ENCODE peak calls at places on chromosome 9, in seven cellular contexts. K, R, E, X, Z, P and O are unnamed samples.

GRCh38 chr9:38319496-38320173 is 72.9 kb upstream of the ALDH1B1 start:
- DNase-seq in E (no peak), P (no peak), Z (no peak), X (no peak), R (no peak), K (no peak), O (no peak)

GRCh38 chr9:108759399-108759798 is 96.4 kb downstream of the ACTL7B start:
- DNase-seq in K (no peak), R (no peak), P (no peak), X (no peak), E (no peak), Z (no peak), O (peak)

GRCh38 chr9:136645903-136646754 is 16.6 kb upstream of the EGFL7 start:
- DNase-seq in R (no peak), Z (no peak), X (no peak), K (no peak), E (no peak), P (no peak), O (no peak)

GRCh38 chr9:96603305-96604004 is 16.2 kb downstream of the CDC14B start:
- DNase-seq in Z (no peak), E (no peak), R (no peak), P (no peak), K (peak), X (no peak), O (no peak)

GRCh38 chr9:110270211-110270995 is 14.1 kb upstream of the TXN start:
- DNase-seq in P (no peak), R (no peak), E (no peak), K (no peak), X (no peak), Z (no peak), O (peak)

GRCh38 chr9:124231095-124231743 is 26.5 kb upstream of the NEK6 start:
- DNase-seq in P (no peak), E (no peak), R (no peak), K (no peak), Z (no peak), X (no peak), O (no peak)

GRCh38 chr9:134492281-134492691 is 149.3 kb upstream of the COL5A1 start:
- DNase-seq in K (peak), P (no peak), X (no peak), R (peak), E (no peak), Z (no peak), O (peak)

GRCh38 chr9:137788561-137789294 is 88.9 kb upstream of the CACNA1B start:
- DNase-seq in Z (no peak), X (no peak), R (no peak), K (no peak), E (peak), P (no peak), O (no peak)

GRCh38 chr9:82346040-82346439 is 357.5 kb downstream of the SPATA31D1 start:
- DNase-seq in E (no peak), Z (peak), K (no peak), R (no peak), X (no peak), P (no peak), O (no peak)

GRCh38 chr9:73237140-73237539 is 85.5 kb downstream of the ANXA1 start:
- DNase-seq in Z (no peak), R (no peak), E (no peak), K (no peak), X (no peak), P (no peak), O (no peak)

GRCh38 chr9:136201609-136202448 is 3.1 kb downstream of the LHX3 start:
- DNase-seq in R (peak), P (no peak), E (no peak), K (no peak), X (peak), Z (no peak), O (no peak)

GRCh38 chr9:83199240-83199639 is 136.3 kb upstream of the RASEF start:
- DNase-seq in X (peak), R (peak), E (peak), K (peak), Z (peak), P (no peak), O (peak)

GRCh38 chr9:137168575-137168906 is 1.3 kb downstream of the LRRC26 start:
- DNase-seq in Z (no peak), X (no peak), E (no peak), K (no peak), R (no peak), P (no peak), O (no peak)

GRCh38 chr9:132472199-132472598 is 62.2 kb downstream of the CFAP77 start:
- DNase-seq in E (no peak), X (no peak), Z (no peak), R (no peak), P (no peak), K (no peak), O (no peak)

GRCh38 chr9:35967042-35967441 is 9.1 kb upstream of the OR2S2 start:
- DNase-seq in R (no peak), E (no peak), P (no peak), K (no peak), X (no peak), Z (no peak), O (no peak)

GRCh38 chr9:123039617-123040219 is 6.3 kb downstream of the GPR21 start:
- DNase-seq in Z (no peak), K (no peak), P (no peak), E (no peak), R (no peak), X (no peak), O (no peak)

GRCh38 chr9:91770229-91770628 is 179.8 kb downstream of the ROR2 start:
- DNase-seq in R (no peak), E (no peak), X (no peak), Z (no peak), K (no peak), P (no peak), O (no peak)

GRCh38 chr9:76194896-76195295 is 199.3 kb downstream of the RFK start:
- DNase-seq in E (no peak), R (no peak), Z (no peak), X (no peak), P (no peak), K (peak), O (no peak)

GRCh38 chr9:122158202-122158601 is 1.4 kb downstream of the NDUFA8 start:
- DNase-seq in Z (peak), K (peak), R (peak), X (no peak), P (peak), E (peak), O (no peak)

GRCh38 chr9:37437616-37438015 is 15.1 kb downstream of the GRHPR start:
- DNase-seq in K (no peak), R (no peak), P (no peak), E (no peak), Z (no peak), X (no peak), O (no peak)

GRCh38 chr9:20494035-20494434 is 128.3 kb downstream of the MLLT3 start:
- DNase-seq in P (no peak), E (no peak), X (no peak), K (no peak), R (no peak), Z (peak), O (no peak)

GRCh38 chr9:6460189-6460768 is 47.3 kb downstream of the UHRF2 start:
- DNase-seq in Z (no peak), X (no peak), R (no peak), P (no peak), K (no peak), E (no peak), O (no peak)

GRCh38 chr9:36924071-36924470 is 110.0 kb downstream of the PAX5 start:
- DNase-seq in P (no peak), X (no peak), Z (peak), E (no peak), K (peak), R (peak), O (peak)

GRCh38 chr9:19231126-19232035 is 888 bp downstream of the DENND4C start:
- DNase-seq in Z (peak), R (peak), X (peak), E (no peak), P (no peak), K (peak), O (no peak)

GRCh38 chr9:83630938-83631457 is 8.1 kb downstream of the IDNK start:
- DNase-seq in K (peak), P (no peak), X (peak), Z (peak), R (no peak), E (peak), O (peak)

GRCh38 chr9:78032599-78033457 is 1.2 kb upstream of the GNAQ start:
- DNase-seq in R (no peak), Z (peak), P (no peak), K (no peak), X (no peak), E (no peak), O (no peak)

GRCh38 chr9:126206099-126206498 is 120.5 kb upstream of the MVB12B start:
- DNase-seq in R (no peak), X (no peak), P (no peak), K (no peak), E (no peak), Z (no peak), O (no peak)

GRCh38 chr9:117448066-117448465 is 33.2 kb upstream of the ASTN2 start:
- DNase-seq in K (no peak), X (no peak), P (no peak), R (peak), Z (peak), E (no peak), O (no peak)

GRCh38 chr9:125183054-125183453 is 6.5 kb downstream of the PPP6C start:
- DNase-seq in Z (no peak), K (peak), E (no peak), R (no peak), P (no peak), X (no peak), O (no peak)

GRCh38 chr9:112093875-112094227 is 81.2 kb downstream of the SUSD1 start:
- DNase-seq in X (no peak), E (no peak), P (no peak), K (no peak), R (no peak), Z (no peak), O (no peak)

GRCh38 chr9:137956688-137957385 is 79.3 kb downstream of the CACNA1B start:
- DNase-seq in K (no peak), R (no peak), Z (no peak), P (no peak), E (no peak), X (no peak), O (no peak)

GRCh38 chr9:135321580-135321979 is 158.0 kb upstream of the PPP1R26 start:
- DNase-seq in K (no peak), Z (no peak), E (no peak), R (no peak), P (no peak), X (no peak), O (no peak)

GRCh38 chr9:129685220-129685932 is 19.9 kb downstream of the PRRX2 start:
- DNase-seq in X (no peak), R (peak), K (peak), E (no peak), Z (no peak), P (no peak), O (no peak)

GRCh38 chr9:87873607-87874319 is 8.9 kb upstream of the SPATA31E1 start:
- DNase-seq in Z (no peak), K (peak), E (peak), X (no peak), P (no peak), R (peak), O (no peak)
- H2AK5ac ChIP-seq in Z (no peak), K (peak), E (no peak), X (no peak), P (no peak), R (peak), O (peak)

DNA sequence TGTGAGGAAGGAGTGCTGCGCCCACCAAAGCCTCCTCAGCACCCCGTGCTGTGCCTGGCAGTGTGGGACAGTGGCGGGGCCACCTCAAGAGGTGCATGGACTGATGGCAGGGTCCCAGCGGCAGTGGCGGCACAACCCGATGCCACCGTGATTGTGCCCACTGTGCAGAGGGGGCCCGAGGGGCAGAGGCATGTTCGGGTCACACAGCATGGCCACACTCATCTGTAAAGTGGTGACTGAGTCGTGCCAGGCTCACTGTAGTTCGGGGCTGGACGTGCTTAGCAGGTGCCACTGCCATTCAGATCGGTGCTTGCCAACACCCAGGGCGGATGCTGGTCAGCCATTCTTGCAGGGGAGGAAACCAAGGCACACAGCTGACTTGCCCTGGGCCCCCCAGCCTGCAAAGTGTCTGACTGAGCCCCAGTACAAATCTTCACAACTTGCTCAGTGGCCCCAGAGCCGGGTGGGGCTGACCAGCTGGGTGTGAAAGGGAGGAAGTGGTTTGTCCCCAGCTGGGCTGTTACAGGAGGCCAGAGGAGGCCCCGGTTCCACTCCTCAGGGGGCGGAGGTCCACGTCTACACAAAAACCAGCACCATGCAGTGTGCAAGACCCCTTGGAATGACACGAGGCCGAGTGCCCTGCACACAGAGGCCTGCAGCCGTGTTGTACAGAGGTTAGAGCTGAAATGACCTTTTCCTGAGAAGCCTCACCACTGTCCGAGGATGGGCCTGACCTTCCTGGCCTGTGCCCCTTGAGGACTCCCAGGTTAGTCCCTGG is 17.8 kb downstream of the FGD3 start:
- DNase-seq in R (no peak), X (no peak), E (no peak), K (no peak), P (no peak), Z (no peak), O (no peak)
- H3K9ac ChIP-seq in R (no peak), X (peak), E (no peak), K (no peak), P (no peak), Z (no peak), O (no peak)

DNA sequence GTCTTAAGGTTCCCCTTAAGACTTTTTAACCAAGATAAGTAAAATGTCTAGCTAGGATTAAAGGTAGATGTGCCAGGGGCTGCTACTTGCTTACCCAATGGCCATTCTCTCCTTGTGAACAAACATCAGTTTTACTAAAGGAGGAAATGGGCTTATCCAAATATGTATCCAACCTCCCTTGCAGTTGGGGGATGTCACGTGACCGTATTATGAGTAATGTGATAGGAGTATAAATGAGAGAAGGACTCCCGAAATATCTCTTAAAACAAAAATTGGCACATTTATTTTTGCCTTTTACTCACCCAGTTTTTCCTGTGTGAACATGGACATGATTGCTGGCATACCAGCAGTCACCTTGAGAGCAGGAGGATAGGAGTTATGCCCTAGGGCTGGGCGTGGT is 247.9 kb downstream of the NFIB start:
- DNase-seq in R (no peak), E (no peak), P (no peak), Z (no peak), K (no peak), X (no peak), O (no peak)
- H2BK120ac ChIP-seq in R (no peak), E (no peak), P (no peak), Z (no peak), K (no peak), X (no peak), O (no peak)

GRCh38 chr9:3962467-3962866 is 337.4 kb downstream of the GLIS3 start:
- DNase-seq in P (no peak), X (no peak), R (peak), K (peak), E (no peak), Z (peak), O (no peak)
- H2AK5ac ChIP-seq in P (no peak), X (no peak), R (no peak), K (no peak), E (no peak), Z (no peak), O (no peak)

GRCh38 chr9:1996156-1996555 is 19.0 kb upstream of the SMARCA2 start:
- DNase-seq in R (no peak), P (no peak), X (no peak), Z (no peak), E (no peak), K (no peak), O (peak)

GRCh38 chr9:1994180-1994579 is 21.0 kb upstream of the SMARCA2 start:
- DNase-seq in X (no peak), Z (peak), P (no peak), K (no peak), R (no peak), E (no peak), O (peak)

GRCh38 chr9:1997646-1998045 is 17.5 kb upstream of the SMARCA2 start:
- DNase-seq in R (no peak), K (no peak), P (no peak), E (no peak), Z (no peak), X (no peak), O (no peak)

GRCh38 chr9:2000314-2000713 is 14.8 kb upstream of the SMARCA2 start:
- DNase-seq in P (no peak), R (no peak), X (no peak), Z (no peak), K (no peak), E (no peak), O (no peak)

DNA sequence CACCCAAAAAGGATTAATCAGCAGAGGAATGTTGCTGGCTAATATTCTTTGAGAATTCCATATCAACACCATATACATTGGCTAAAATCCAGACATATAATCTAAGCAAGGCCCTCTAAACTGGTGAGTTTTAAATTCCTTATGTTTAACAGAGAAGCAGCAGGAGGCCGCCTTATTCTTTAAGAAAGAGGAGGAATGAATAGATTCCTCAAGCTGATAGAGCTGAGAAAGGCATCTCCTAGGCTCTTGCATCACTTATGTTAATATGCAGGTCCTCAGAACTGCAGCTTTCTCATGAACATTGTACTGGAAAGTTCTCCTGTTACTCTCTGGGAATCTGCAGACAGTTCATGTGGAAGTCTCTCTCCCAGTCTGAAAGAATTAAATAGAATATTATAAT is 20.1 kb upstream of the SMARCA2 start:
- DNase-seq in P (no peak), R (no peak), X (no peak), E (no peak), Z (peak), K (no peak), O (peak)
- H3K9ac ChIP-seq in P (no peak), R (no peak), X (no peak), E (no peak), Z (no peak), K (no peak), O (no peak)

DNA sequence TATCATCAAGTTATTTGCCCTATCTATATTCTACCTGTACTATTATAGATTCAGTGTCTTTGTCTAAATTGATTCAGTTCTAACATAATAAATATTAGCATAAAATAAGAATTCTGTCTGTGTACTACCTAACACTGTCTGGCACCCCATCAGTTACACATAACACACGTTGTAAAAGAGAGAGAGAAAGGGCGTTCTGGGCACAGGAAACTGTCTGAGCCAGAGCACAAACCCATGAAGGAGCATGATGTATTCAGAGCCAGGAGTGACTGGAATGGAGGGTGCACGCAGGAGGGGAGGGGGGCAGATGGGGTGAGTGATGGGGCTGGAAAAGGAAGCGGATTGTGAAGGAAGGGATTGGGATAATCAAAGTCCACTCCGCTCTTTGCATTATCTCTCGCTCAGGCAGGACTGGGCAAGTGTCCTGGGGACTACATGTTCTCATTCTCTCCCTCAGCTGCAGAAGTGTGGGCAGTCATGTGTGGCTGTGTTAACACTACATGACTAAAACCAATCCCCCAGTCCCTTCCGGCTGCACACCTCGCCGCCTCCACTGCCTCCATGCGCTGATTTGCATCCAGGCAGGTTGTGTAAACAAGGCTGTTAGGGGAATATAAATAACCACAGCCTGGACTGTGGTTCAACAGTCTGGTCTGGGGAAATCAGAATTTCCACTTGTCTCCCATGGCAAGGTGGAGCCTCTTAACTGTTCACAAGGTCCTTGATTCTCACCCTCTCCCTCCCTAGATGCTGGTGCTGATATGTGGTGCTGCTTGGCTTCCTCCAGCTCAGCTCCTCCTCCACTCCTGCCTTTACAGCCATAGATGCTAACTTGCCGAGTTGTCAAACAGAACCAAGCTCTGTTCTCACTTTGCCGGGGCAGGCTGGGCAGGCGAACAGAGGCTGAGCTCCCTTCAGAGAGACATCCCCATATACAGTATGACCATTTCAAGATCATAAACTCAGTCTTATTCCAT is 367.5 kb upstream of the BRINP1 start:
- DNase-seq in P (no peak), Z (no peak), K (no peak), R (no peak), X (no peak), E (no peak), O (no peak)
- H2BK120ac ChIP-seq in P (no peak), Z (no peak), K (no peak), R (no peak), X (no peak), E (no peak), O (no peak)

DNA sequence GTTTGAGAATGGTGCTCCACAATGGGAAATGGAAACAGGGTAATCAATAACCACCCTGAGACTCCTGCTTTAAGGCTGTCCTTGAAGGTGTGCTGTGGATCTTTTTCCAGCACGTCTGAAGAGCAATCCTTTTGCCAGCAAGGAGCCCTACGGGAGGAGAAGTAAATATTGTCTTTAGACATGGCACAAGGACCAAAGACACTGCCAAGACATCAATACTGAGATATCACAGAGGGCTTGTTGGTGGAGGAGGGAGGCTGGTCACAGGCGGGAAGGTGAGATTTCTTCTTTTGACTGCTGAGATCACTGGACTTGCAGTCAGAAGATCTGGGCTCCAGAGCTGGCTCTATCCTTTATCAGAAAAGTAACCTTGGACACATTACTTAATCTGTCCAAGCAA is 135.0 kb upstream of the ZNF462 start:
- DNase-seq in E (no peak), Z (no peak), R (no peak), K (no peak), X (no peak), P (no peak), O (no peak)
- H2AK5ac ChIP-seq in E (no peak), Z (no peak), R (no peak), K (no peak), X (no peak), P (no peak), O (no peak)